ENCODE peak calls at places on chromosomes 13 and 19, in four cellular contexts. S is progenitor cell of endocrine pancreas, A is fibroblast of the aortic adventitia, Z is HCT116. K is an unnamed sample.

GRCh38 chr13:33992891-33993336 is 175.0 kb downstream of the RFC3 start:
- DNase-seq in Z (no peak), A (no peak), S (no peak), K (no peak)

GRCh38 chr13:104181526-104182231 is 1115.5 kb upstream of the SLC10A2 start:
- DNase-seq in Z (no peak), A (no peak), S (no peak), K (no peak)

GRCh38 chr19:49895566-49896297 is 955 bp downstream of the IL4I1 start:
- DNase-seq in Z (no peak), A (no peak), S (no peak), K (no peak)

GRCh38 chr19:16801599-16801998 is 27.6 kb upstream of the SIN3B start:
- DNase-seq in Z (no peak), S (no peak), A (peak), K (no peak)

GRCh38 chr13:113981611-113982295 is 7.9 kb upstream of the C13orf46 start:
- DNase-seq in A (no peak), S (no peak), Z (no peak), K (peak)

GRCh38 chr19:1917926-1918325 is 12.7 kb downstream of the ADAT3 start:
- DNase-seq in Z (no peak), A (no peak), S (no peak), K (no peak)

GRCh38 chr13:24280722-24281121 is 28.7 kb upstream of the C1QTNF9 start:
- DNase-seq in A (no peak), Z (no peak), S (no peak), K (no peak)

GRCh38 chr19:2533072-2533425 is 57.1 kb downstream of the GADD45B start:
- DNase-seq in S (no peak), Z (no peak), A (no peak), K (no peak)

GRCh38 chr13:42574435-42575311 is 721 bp downstream of the TNFSF11 start:
- DNase-seq in S (peak), A (no peak), Z (no peak), K (peak)

GRCh38 chr13:38086721-38087120 is 217.1 kb upstream of the TRPC4 start:
- DNase-seq in S (no peak), Z (no peak), A (no peak), K (no peak)

K was measured in posterior vena cava.